ENCODE peak calls at places on chromosomes 3 and 15, in four cellular contexts. J is K562, L is GM12878, O is HepG2. A is an unnamed sample.

GRCh38 chr3:17799312-17799711 is 56.9 kb upstream of the TBC1D5 start:
- DNase-seq in J (no peak), O (no peak), L (no peak), A (no peak)

GRCh38 chr15:90902996-90903732 is at the start of gene MAN2A2:
- DNase-seq in L (no peak), J (peak), O (peak), A (no peak)

GRCh38 chr3:168094877-168095610 is 680 bp downstream of the GOLIM4 start:
- DNase-seq in J (peak), L (peak), O (peak), A (no peak)

GRCh38 chr3:168029705-168030104 is 66.0 kb downstream of the GOLIM4 start:
- DNase-seq in O (no peak), J (no peak), L (no peak), A (peak)

GRCh38 chr3:187165144-187165543 is 25.8 kb upstream of the RPL39L start:
- DNase-seq in O (peak), L (no peak), J (peak), A (peak)

GRCh38 chr3:178419078-178419477 is 117.2 kb upstream of the KCNMB2 start:
- DNase-seq in O (no peak), J (no peak), L (no peak), A (no peak)

GRCh38 chr3:190618349-190619030 is 104.6 kb downstream of the IL1RAP start:
- DNase-seq in L (no peak), O (peak), J (no peak), A (no peak)

GRCh38 chr3:143158549-143158988 is 39.0 kb downstream of the CHST2 start:
- DNase-seq in J (no peak), L (peak), O (no peak), A (no peak)

GRCh38 chr15:27671794-27672438 is 427.2 kb downstream of the OCA2 start:
- DNase-seq in L (no peak), J (no peak), O (no peak), A (no peak)

GRCh38 chr3:180142041-180142440 is 105.3 kb upstream of the PEX5L start:
- DNase-seq in J (no peak), O (no peak), L (no peak), A (no peak)

GRCh38 chr3:36904641-36905040 is 40.2 kb downstream of the TRANK1 start:
- DNase-seq in L (no peak), J (no peak), O (peak), A (peak)

GRCh38 chr3:60696559-60697125 is 554.6 kb downstream of the FHIT start:
- DNase-seq in L (no peak), O (no peak), J (no peak), A (no peak)

GRCh38 chr3:106688463-106688862 is 688.8 kb upstream of the CCDC54 start:
- DNase-seq in L (no peak), J (no peak), O (peak), A (no peak)

GRCh38 chr15:35289029-35289617 is 204.0 kb upstream of the NANOGP8 start:
- DNase-seq in O (peak), L (no peak), J (peak), A (no peak)

GRCh38 chr15:72203507-72203837 is 5.9 kb upstream of the GRAMD2A start:
- DNase-seq in O (no peak), J (no peak), L (no peak), A (no peak)

GRCh38 chr15:69579950-69580618 is 127.5 kb downstream of the RPLP1 start:
- DNase-seq in L (no peak), J (no peak), O (peak), A (no peak)

GRCh38 chr15:78671626-78672211 is 30.7 kb upstream of the CHRNB4 start:
- DNase-seq in O (no peak), L (no peak), J (no peak), A (peak)

GRCh38 chr3:126133606-126134005 is 46.8 kb downstream of the ALDH1L1 start:
- DNase-seq in J (no peak), L (no peak), O (no peak), A (no peak)

GRCh38 chr15:78365931-78366330 is 25.8 kb downstream of the CRABP1 start:
- DNase-seq in L (no peak), J (no peak), O (no peak), A (no peak)

GRCh38 chr3:13416002-13416793 is 3.9 kb downstream of the NUP210 start:
- DNase-seq in J (peak), L (no peak), O (no peak), A (peak)

GRCh38 chr15:66908503-66909095 is 156.8 kb upstream of the SMAD3 start:
- DNase-seq in L (no peak), J (no peak), O (no peak), A (no peak)

GRCh38 chr3:5006755-5007202 is 27.5 kb downstream of the BHLHE40 start:
- DNase-seq in O (no peak), J (no peak), L (peak), A (no peak)

GRCh38 chr3:131702156-131702555 is 199.4 kb upstream of the MRPL3 start:
- DNase-seq in O (no peak), J (no peak), L (no peak), A (no peak)

GRCh38 chr3:3405131-3405530 is 225.6 kb upstream of the CRBN start:
- DNase-seq in J (no peak), L (no peak), O (no peak), A (no peak)

GRCh38 chr15:74283366-74283765 is 47.2 kb downstream of the CCDC33 start:
- DNase-seq in L (no peak), O (no peak), J (no peak), A (no peak)

GRCh38 chr3:143056372-143056771 is 55.0 kb downstream of the U2SURP start:
- DNase-seq in O (no peak), L (no peak), J (no peak), A (no peak)

GRCh38 chr3:167565489-167565888 is 88.3 kb downstream of the WDR49 start:
- DNase-seq in L (no peak), J (no peak), O (no peak), A (no peak)

GRCh38 chr3:182500294-182500693 is 293.0 kb upstream of the ATP11B start:
- DNase-seq in L (no peak), O (no peak), J (no peak), A (peak)

GRCh38 chr3:149621218-149622005 is 36.4 kb downstream of the WWTR1 start:
- DNase-seq in J (no peak), O (no peak), L (no peak), A (no peak)

GRCh38 chr3:149613988-149614387 is 43.8 kb downstream of the WWTR1 start:
- DNase-seq in O (no peak), J (no peak), L (no peak), A (no peak)

GRCh38 chr3:149615731-149616221 is 42.0 kb downstream of the WWTR1 start:
- DNase-seq in L (no peak), O (peak), J (peak), A (no peak)

GRCh38 chr3:149620291-149621020 is 37.4 kb downstream of the WWTR1 start:
- DNase-seq in L (no peak), O (no peak), J (no peak), A (no peak)

DNA sequence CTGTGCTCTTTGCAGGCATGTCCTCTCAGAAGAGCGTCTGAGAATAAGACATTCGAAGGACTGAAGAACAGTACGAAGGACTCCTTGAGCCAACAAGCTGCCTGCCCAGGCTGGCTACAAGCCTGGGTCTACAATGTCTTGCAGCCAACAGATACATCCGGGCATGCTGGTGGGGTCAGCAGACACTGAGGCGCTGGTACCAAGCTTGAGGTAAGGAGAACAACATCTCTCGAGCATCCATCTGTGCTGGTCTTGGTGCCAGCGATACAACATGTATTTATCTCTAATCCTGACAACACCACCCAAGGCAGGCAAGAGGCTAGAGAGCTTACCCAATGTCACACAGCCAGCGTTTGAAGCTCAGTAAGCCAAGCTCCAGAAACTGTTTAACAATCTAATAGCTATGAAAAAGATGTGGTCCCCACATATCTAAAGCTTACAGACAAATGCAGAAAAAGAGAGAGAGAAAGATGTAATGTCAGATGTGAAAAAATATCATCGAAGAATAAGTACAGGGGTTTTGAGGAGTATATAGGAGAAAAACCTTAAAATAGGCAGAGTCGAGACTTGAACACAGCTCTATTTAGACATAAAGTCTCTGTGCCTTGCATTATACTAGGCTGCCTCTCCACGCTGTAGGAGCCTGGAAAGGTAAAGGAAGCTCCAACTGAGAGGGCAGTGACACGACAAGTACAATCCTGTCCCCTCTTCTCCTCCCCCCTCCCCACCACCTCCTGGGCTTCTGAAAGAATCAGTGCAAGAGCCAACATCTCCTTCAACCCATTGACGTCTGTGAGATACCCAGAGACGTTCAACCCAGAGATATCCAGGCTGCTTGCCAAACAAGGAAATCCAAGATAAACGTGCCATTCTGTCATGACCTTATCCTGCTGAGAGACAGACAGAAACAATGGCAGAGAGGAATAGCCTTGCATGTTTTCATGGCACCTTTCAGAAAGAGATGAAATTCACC is 39.4 kb downstream of the WWTR1 start:
- DNase-seq in O (no peak), L (no peak), J (no peak), A (no peak)
- TF ChIP-seq CBX5 in O (no peak), L (no peak), J (no peak), A (no peak)

GRCh38 chr15:28957606-28958498 is 72.1 kb downstream of the APBA2 start:
- DNase-seq in J (no peak), L (no peak), O (peak), A (peak)

GRCh38 chr15:28955160-28955502 is 69.4 kb downstream of the APBA2 start:
- DNase-seq in L (peak), O (no peak), J (no peak), A (peak)

GRCh38 chr15:28955686-28956421 is 70.1 kb downstream of the APBA2 start:
- DNase-seq in O (no peak), L (no peak), J (no peak), A (no peak)

GRCh38 chr15:28954466-28955159 is 68.8 kb downstream of the APBA2 start:
- DNase-seq in O (no peak), J (no peak), L (no peak), A (no peak)

DNA sequence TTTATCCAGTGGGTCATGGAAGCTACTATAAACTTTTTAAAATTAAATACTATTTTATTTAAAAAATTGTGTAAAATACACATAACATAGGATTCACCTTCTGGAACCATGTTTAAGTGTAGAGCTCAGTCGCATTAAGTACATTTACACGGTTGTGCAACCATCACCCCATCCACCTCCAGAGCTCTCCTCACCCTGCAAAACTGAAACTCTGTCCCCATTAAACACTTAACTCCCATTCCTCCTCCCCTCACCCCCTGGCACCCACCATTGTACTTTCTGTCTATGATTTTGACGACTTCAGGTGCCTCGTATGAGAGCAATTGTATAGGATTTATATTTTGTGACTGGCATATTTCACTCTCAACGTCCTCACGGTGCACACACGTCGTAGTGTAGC is 70.7 kb downstream of the APBA2 start:
- DNase-seq in O (no peak), L (no peak), J (no peak), A (peak)
- TF ChIP-seq CBX5 in O (no peak), L (no peak), J (no peak), A (no peak)

DNA sequence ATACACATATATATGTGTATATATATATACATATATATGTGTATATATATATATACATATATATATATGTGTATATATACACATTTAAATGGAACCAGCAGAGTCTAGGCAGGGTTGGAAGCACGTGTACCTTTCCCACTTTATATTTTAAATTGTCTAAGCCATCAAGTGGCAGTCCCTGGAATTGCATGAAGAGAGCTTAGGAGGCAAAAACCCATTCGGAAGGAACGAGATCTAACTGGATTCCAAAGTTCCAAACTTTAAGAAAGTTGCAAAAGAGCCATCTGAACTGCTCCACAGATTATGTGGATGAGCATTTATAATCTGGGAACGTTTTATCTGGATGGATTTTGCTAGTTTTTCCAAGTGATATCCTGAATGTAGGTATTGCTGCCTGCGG is 186.5 kb downstream of the FOXP1 start:
- DNase-seq in J (peak), L (no peak), O (peak), A (no peak)
- TF ChIP-seq CBX5 in J (no peak), L (no peak), O (no peak), A (no peak)

DNA sequence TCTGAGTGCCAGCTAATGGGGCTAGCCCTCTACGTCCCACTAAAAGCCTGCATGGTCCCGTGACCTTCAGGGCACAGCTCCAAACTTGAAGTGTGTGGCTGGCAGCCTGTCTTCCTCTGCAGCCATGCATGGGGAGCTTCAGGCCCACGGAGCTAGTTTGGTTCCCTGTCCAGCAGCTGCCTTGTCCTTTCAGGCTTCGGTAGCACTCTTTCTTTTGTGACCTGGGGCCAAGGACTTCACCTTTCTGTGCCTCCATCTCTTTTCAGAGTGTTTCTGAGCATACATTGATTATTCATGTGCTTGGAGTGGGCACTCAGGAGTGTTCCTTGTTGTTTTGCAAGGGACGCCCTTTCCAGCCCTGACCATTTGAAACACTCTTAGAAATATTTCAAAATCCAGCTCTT is 155.2 kb downstream of the DNAJB8 start:
- DNase-seq in L (no peak), O (no peak), J (no peak), A (no peak)
- TF ChIP-seq CBX5 in L (no peak), O (no peak), J (no peak), A (no peak)

GRCh38 chr15:45435124-45435903 is 57.0 kb upstream of the GATM start:
- DNase-seq in O (no peak), L (no peak), J (no peak), A (no peak)
- TF ChIP-seq CBX5 in O (no peak), L (no peak), J (no peak), A (no peak)

GRCh38 chr3:194328080-194328571 is 23.0 kb downstream of the CPN2 start:
- DNase-seq in J (peak), O (no peak), L (no peak), A (no peak)
- TF ChIP-seq CBX5 in J (no peak), O (no peak), L (no peak), A (no peak)

DNA sequence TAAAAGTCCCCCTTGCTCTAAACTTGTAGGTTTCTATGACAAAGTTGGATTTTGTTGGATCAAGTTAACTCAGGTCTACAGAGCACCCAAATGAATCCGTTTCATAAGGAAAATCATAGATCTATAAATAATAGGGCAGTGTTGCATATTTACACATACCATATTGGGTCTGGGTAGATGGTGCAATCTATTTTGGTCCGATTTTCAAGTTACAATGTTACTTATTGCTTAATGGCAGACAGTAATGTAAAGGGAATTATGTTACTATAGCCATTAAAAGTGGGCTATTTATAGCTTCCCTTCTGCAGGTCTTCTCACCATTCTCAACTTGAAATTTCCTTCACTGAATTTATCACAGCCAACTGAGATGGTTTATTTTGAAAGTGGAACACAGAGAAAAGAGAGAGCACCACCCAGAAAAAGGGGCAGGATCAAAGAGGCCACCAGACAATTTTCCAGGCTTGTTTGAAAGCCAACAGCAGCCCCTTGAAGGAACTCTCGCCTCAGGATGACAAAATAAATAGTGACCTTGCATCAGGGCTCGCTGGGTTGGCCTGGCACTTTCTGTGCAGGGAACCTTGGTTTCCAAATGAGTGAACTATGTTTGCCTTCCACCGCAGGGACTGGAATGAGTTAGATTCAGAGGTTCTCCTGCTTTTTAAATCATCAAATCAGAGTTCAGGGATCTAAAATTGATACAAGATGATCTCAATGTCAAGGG is 260.2 kb upstream of the HES1 start:
- DNase-seq in J (no peak), L (no peak), O (peak), A (no peak)
- TF ChIP-seq CBX5 in J (no peak), L (no peak), O (no peak), A (no peak)

GRCh38 chr15:96882361-96882760 is 551.9 kb downstream of the NR2F2 start:
- DNase-seq in O (no peak), L (no peak), J (no peak), A (no peak)
- TF ChIP-seq CBX5 in O (no peak), L (no peak), J (no peak), A (no peak)

DNA sequence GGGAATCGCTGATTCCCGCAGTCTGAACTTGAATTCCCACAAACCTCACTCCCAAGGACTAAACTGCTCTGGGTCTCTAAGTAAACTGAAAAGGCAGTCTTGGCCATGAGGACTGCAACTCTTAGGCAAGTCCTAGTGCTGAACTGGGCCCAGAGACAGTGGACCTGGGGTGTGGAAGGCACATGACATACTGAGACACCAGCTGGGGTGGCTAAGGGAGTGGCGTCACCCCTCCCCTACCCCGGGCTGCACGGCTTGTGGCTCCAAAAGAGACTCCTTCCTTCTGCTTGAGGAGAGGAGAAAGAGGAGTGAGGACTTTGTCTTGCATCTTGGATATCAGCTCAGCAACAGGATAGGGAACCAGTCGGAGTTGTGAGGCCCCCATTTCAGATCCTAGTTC is 110.9 kb upstream of the C3orf80 start:
- DNase-seq in L (no peak), J (no peak), O (no peak), A (no peak)
- TF ChIP-seq CBX5 in L (no peak), J (no peak), O (no peak), A (no peak)